ENCODE peak calls at places on chromosomes 16 and 17, in four cellular contexts. U is mucosa of descending colon; I is CD8-positive, alpha-beta T cell; W is fibroblast of pulmonary artery. B is an unnamed sample.

GRCh38 chr16:57747496-57747895 is 11.9 kb downstream of the KATNB1 start:
- DNase-seq in U (no peak), I (no peak), W (no peak), B (no peak)

GRCh38 chr16:64910351-64910750 is 211.5 kb downstream of the CDH11 start:
- DNase-seq in U (no peak), I (no peak), W (peak), B (no peak)

GRCh38 chr16:86625029-86625428 is 46.7 kb downstream of the FOXL1 start:
- DNase-seq in U (no peak), I (no peak), W (no peak), B (no peak)

GRCh38 chr17:412211-413015 is 59.8 kb upstream of the RPH3AL start:
- DNase-seq in U (no peak), I (peak), W (peak), B (no peak)

GRCh38 chr17:47803751-47804150 is 17.8 kb downstream of the OSBPL7 start:
- DNase-seq in U (no peak), I (no peak), W (no peak), B (no peak)

GRCh38 chr17:16915752-16916556 is 56.0 kb downstream of the TNFRSF13B start:
- DNase-seq in U (no peak), I (no peak), W (peak), B (no peak)

GRCh38 chr16:55622930-55623561 is 32.7 kb upstream of the SLC6A2 start:
- DNase-seq in U (no peak), I (no peak), W (no peak), B (no peak)

GRCh38 chr16:50487528-50487927 is 60.7 kb upstream of the NKD1 start:
- DNase-seq in U (no peak), I (no peak), W (no peak), B (no peak)

GRCh38 chr17:77725851-77726250 is 232.7 kb upstream of the TNRC6C start:
- DNase-seq in U (no peak), I (no peak), W (no peak), B (no peak)

GRCh38 chr16:12904041-12904671 is 2.8 kb downstream of the SHISA9 start:
- DNase-seq in U (no peak), I (no peak), W (no peak), B (no peak)

GRCh38 chr16:72457243-72457925 is 285.4 kb upstream of the PMFBP1 start:
- DNase-seq in U (no peak), I (no peak), W (no peak), B (no peak)

GRCh38 chr16:17544785-17545184 is 74.0 kb upstream of the XYLT1 start:
- DNase-seq in U (no peak), I (peak), W (no peak), B (no peak)

GRCh38 chr16:1974157-1975070 is 2.6 kb downstream of the TBL3 start:
- DNase-seq in U (peak), I (no peak), W (no peak), B (no peak)

GRCh38 chr17:13429201-13429600 is 172.5 kb downstream of the HS3ST3A1 start:
- DNase-seq in U (no peak), I (no peak), W (peak), B (peak)

GRCh38 chr17:78027121-78027520 is 68.6 kb downstream of the TNRC6C start:
- DNase-seq in U (no peak), I (no peak), W (no peak), B (no peak)

GRCh38 chr17:9672691-9673090 is 27.4 kb downstream of the USP43 start:
- DNase-seq in U (no peak), I (no peak), W (no peak), B (no peak)

GRCh38 chr16:1091992-1092552 is 4.0 kb downstream of the C1QTNF8 start:
- DNase-seq in U (no peak), I (no peak), W (no peak), B (no peak)

GRCh38 chr17:50911890-50912289 is 45.7 kb upstream of the TOB1 start:
- DNase-seq in U (no peak), I (no peak), W (no peak), B (no peak)
- TF ChIP-seq CTCF in U (no peak), I (no peak), W (no peak), B (peak)

DNA sequence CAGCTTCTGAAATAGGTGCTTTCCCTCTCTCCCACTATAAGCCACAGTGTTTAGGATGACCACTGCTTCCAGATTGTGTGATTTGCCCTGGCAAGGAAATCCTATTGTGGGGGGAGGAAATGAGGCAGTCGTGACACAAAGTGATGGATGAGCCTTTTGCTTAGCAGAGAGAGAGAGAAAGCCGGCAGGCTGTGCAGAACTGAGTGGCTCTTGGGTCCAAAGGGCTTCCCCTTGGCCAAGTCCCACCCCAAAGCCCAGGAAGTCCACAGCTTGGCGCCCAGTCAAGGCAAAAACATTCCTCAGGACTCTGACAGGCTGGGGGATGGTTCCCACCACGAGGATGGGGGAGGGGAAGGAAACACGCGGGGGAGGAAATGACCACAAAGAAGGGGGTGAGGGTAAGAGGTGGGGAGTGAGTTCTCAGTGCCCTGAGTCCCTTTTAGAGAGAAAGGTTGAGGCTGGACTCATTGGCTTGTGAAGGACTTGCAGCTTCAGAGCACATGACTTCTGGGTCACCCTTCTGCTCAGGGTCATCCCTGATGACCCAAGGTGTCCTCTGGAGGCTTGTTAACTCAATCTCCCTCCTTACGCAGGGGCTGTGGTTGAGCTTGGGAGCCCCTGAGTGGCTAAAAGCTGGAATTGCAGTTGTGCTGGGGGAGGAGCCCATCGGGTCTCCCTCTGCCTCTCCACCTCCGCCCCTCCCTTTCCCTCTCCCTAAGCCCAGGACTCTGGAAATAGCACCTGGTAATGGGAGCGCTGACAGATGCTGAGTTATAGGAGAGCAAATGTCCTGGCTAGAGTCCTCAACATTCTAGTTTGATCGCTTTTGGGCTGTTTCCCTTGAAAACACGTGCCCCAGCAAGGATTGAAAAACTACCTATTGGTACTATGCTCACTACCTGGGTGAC is 10.3 kb upstream of the MSL1 start:
- DNase-seq in U (peak), I (peak), W (peak), B (no peak)
- H3K4me3 ChIP-seq in U (no peak), I (peak), W (no peak), B (no peak)

DNA sequence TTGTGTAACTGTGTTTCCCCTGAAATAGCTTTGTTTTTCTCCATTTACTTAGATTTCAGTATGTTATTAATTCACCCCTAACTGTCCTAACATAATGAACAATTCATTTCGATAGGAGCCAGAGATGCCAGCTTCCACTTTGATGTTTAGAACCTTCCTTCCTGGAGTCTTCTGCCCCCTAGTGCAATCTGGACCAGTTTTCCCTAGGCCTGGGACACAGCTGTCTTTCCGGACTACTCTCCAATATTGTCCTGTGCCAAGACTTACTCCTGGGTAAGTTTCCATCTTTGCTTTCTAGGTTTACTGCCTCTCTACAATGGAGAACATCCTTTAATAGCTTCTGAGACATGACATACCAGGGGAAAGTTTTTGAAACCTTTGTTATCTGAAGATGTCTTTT is 12.8 kb downstream of the RECQL5 start:
- DNase-seq in U (no peak), I (no peak), W (peak), B (no peak)
- TF ChIP-seq CTCF in U (no peak), I (no peak), W (peak), B (no peak)

GRCh38 chr17:65515512-65515911 is 45.9 kb downstream of the AXIN2 start:
- DNase-seq in U (no peak), I (no peak), W (no peak), B (no peak)
- H3K4me3 ChIP-seq in U (no peak), I (no peak), W (no peak), B (no peak)

B was measured in retinal pigment epithelial cell.